ENCODE peak calls at places on chromosomes 1 and 21, in six cellular contexts. I is HFF-Myc, B is pancreas, C is BE2C, M is neural crest cell, J is tibial nerve. H is an unnamed sample.

GRCh38 chr1:41394918-41395598 is 33.8 kb downstream of the FOXO6 start:
- DNase-seq in I (no peak), B (no peak), C (peak; percentile 26), M (no peak), J (no peak), H (no peak)

GRCh38 chr1:10909697-10910489 is 102.6 kb upstream of the TARDBP start:
- DNase-seq in I (no peak), B (peak; percentile 54), C (peak; percentile 78), M (peak; percentile 56), J (no peak), H (no peak)

GRCh38 chr1:203268901-203269653 is 36.2 kb upstream of the BTG2 start:
- DNase-seq in I (no peak), B (peak; percentile 40), C (peak; percentile 54), M (peak; percentile 58), J (peak; percentile 78), H (no peak)

GRCh38 chr1:19942088-19942487 is 18.7 kb upstream of the PLA2G2E start:
- DNase-seq in I (no peak), B (no peak), C (no peak), M (no peak), J (no peak), H (no peak)

GRCh38 chr1:63915121-63915520 is 141.3 kb downstream of the ROR1 start:
- DNase-seq in I (no peak), B (no peak), C (peak; percentile 19), M (no peak), J (no peak), H (no peak)

GRCh38 chr1:2384941-2385481 is 6.3 kb downstream of the MORN1 start:
- DNase-seq in I (no peak), B (no peak), C (peak; percentile 51), M (no peak), J (no peak), H (no peak)

GRCh38 chr1:54475357-54476230 is 69.4 kb upstream of the SSBP3 start:
- DNase-seq in I (no peak), B (no peak), C (peak; percentile 37), M (no peak), J (no peak), H (peak; percentile 47)

GRCh38 chr1:115983584-115983983 is 7.3 kb downstream of the SLC22A15 start:
- DNase-seq in I (no peak), B (no peak), C (no peak), M (no peak), J (no peak), H (no peak)

GRCh38 chr1:219902951-219903350 is 25.4 kb downstream of the SLC30A10 start:
- DNase-seq in I (no peak), B (no peak), C (no peak), M (no peak), J (peak; percentile 9), H (no peak)

GRCh38 chr1:203663820-203664219 is 37.2 kb downstream of the ATP2B4 start:
- DNase-seq in I (no peak), B (no peak), C (no peak), M (no peak), J (no peak), H (no peak)

GRCh38 chr1:108012553-108012952 is 47.6 kb upstream of the VAV3 start:
- DNase-seq in I (no peak), B (no peak), C (no peak), M (no peak), J (no peak), H (no peak)

GRCh38 chr1:35298464-35298863 is 30.0 kb downstream of the ZMYM4 start:
- DNase-seq in I (no peak), B (peak; percentile 22), C (peak; percentile 18), M (no peak), J (peak; percentile 10), H (peak; percentile 23)

GRCh38 chr1:26744075-26744958 is 43.4 kb upstream of the PIGV start:
- DNase-seq in I (peak; percentile 85), B (peak; percentile 33), C (peak; percentile 61), M (peak; percentile 37), J (peak; percentile 65), H (peak; percentile 67)

GRCh38 chr1:69919922-69920273 is 285.5 kb downstream of the LRRC40 start:
- DNase-seq in I (no peak), B (no peak), C (no peak), M (no peak), J (no peak), H (no peak)

GRCh38 chr1:100065183-100065968 is 67.4 kb downstream of the SASS6 start:
- DNase-seq in I (no peak), B (no peak), C (no peak), M (no peak), J (no peak), H (no peak)

GRCh38 chr1:112695276-112695675 is 11.7 kb downstream of the RHOC start:
- DNase-seq in I (no peak), B (no peak), C (no peak), M (no peak), J (no peak), H (no peak)

GRCh38 chr1:56522680-56523079 is 56.7 kb downstream of the PLPP3 start:
- DNase-seq in I (no peak), B (no peak), C (no peak), M (no peak), J (no peak), H (no peak)

GRCh38 chr1:161792740-161793139 is 26.6 kb downstream of the ATF6 start:
- DNase-seq in I (peak; percentile 70), B (no peak), C (no peak), M (no peak), J (peak; percentile 68), H (no peak)

GRCh38 chr1:97796716-97797115 is 124.1 kb downstream of the DPYD start:
- DNase-seq in I (no peak), B (no peak), C (no peak), M (no peak), J (no peak), H (no peak)

GRCh38 chr21:45549670-45550463 is 7.6 kb upstream of the SLC19A1 start:
- DNase-seq in I (no peak), B (no peak), C (no peak), M (no peak), J (no peak), H (no peak)

GRCh38 chr1:56060901-56061300 is 518.5 kb downstream of the PLPP3 start:
- DNase-seq in I (no peak), B (no peak), C (no peak), M (no peak), J (no peak), H (no peak)

GRCh38 chr21:46661211-46661625 is 25.7 kb downstream of the PRMT2 start:
- DNase-seq in I (peak; percentile 41), B (peak; percentile 46), C (peak; percentile 70), M (peak; percentile 48), J (peak; percentile 23), H (peak; percentile 65)

GRCh38 chr1:94542088-94542671 is 621 bp upstream of the F3 start:
- DNase-seq in I (peak; percentile 75), B (peak; percentile 51), C (peak; percentile 18), M (no peak), J (peak; percentile 61), H (peak; percentile 79)

GRCh38 chr1:1005774-1006304 is 5.9 kb upstream of the HES4 start:
- DNase-seq in I (no peak), B (peak; percentile 23), C (no peak), M (no peak), J (no peak), H (no peak)

GRCh38 chr1:6270432-6270831 is 9.5 kb upstream of the GPR153 start:
- DNase-seq in I (no peak), B (no peak), C (no peak), M (no peak), J (no peak), H (no peak)

GRCh38 chr1:64223329-64224151 is 20.1 kb downstream of the UBE2U start:
- DNase-seq in I (peak; percentile 35), B (no peak), C (no peak), M (no peak), J (no peak), H (no peak)

GRCh38 chr1:24344090-24344742 is 25.1 kb downstream of the GRHL3 start:
- DNase-seq in I (no peak), B (no peak), C (no peak), M (no peak), J (no peak), H (no peak)

GRCh38 chr1:109718495-109718894 is 6.4 kb downstream of the GSTM5 start:
- DNase-seq in I (no peak), B (no peak), C (no peak), M (no peak), J (no peak), H (no peak)
- TF ChIP-seq CTCF in I (no peak), B (no peak), C (peak; percentile 30), M (no peak), J (no peak), H (no peak)

DNA sequence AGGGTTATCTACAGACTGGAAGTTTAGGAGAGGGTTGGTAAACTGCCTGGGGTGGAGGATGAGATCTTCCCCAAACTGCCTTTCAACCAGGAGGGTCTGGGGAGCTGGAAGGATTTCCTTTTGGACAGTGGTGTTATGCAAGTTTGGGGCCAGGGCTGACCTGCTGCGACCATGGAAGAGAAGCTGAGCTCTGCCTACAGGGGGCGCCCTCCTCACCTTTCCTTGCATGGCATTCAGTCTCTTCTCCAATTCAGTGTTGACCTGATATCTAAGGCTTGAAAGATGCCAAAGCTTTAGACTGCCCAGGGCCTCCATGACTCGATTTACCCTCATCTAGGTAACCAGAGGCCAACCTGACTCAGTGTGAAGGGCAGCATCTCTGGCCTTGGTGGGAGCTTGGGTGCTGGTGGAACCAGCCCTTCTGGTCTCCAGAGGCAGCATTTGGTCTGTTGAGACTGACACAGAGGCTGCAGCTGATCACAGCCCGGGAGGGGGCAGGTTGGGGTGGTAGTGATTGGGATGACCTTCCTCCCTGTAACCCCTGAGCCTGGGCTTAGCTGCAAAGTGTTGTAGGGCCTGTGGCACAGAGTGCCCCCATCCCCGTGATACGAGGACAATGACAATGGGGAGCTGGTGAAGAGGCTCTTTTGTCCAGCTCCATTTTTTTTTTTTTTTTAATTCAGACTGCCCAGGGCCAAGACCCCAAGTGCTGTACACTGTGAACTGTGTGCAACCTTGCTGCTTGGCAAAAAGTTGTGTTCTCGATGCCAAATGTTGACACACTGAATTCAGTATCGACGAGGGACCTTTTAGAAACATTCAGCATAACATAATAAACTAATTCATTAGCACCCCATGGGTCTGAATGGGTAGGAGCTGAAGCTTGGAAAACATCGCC is 169.9 kb downstream of the GRIK3 start:
- DNase-seq in I (no peak), B (no peak), C (peak; percentile 35), M (peak; percentile 47), J (no peak), H (no peak)
- TF ChIP-seq CTCF in I (peak; percentile 21), B (no peak), C (peak; percentile 63), M (peak; percentile 59), J (peak; percentile 25), H (no peak)

GRCh38 chr1:176692988-176693696 is 230.2 kb downstream of the PAPPA2 start:
- DNase-seq in I (no peak), B (no peak), C (no peak), M (no peak), J (no peak), H (no peak)

GRCh38 chr1:176696109-176696508 is 233.1 kb downstream of the PAPPA2 start:
- DNase-seq in I (no peak), B (peak; percentile 26), C (no peak), M (no peak), J (no peak), H (no peak)

GRCh38 chr1:176693697-176694329 is 230.8 kb downstream of the PAPPA2 start:
- DNase-seq in I (no peak), B (no peak), C (no peak), M (no peak), J (no peak), H (no peak)

GRCh38 chr1:176696689-176697088 is 233.7 kb downstream of the PAPPA2 start:
- DNase-seq in I (no peak), B (no peak), C (no peak), M (no peak), J (no peak), H (no peak)

GRCh38 chr1:176694713-176695112 is 231.7 kb downstream of the PAPPA2 start:
- DNase-seq in I (no peak), B (no peak), C (no peak), M (no peak), J (no peak), H (no peak)
- TF ChIP-seq CTCF in I (no peak), B (no peak), C (no peak), M (no peak), J (no peak), H (no peak)

GRCh38 chr1:93042134-93042821 is 36.8 kb upstream of the MTF2 start:
- DNase-seq in I (no peak), B (no peak), C (no peak), M (no peak), J (no peak), H (no peak)
- TF ChIP-seq CTCF in I (no peak), B (no peak), C (no peak), M (no peak), J (no peak), H (no peak)